ENCODE peak calls at places on chromosomes 12 and 14, in five cellular contexts. One of them, this sample, is unnamed.

GRCh38 chr14:53461823-53462222 is 308.7 kb upstream of the DDHD1 start:
- DNase-seq in HTR-8/SVneo: no peak
- DNase-seq in occipital lobe: no peak
- DNase-seq in astrocyte of the spinal cord: no peak
- DNase-seq in GM20000: no peak
- DNase-seq in this sample: no peak

GRCh38 chr12:124391340-124392261 is 96.7 kb downstream of the RFLNA start:
- DNase-seq in occipital lobe: no peak
- DNase-seq in GM20000: peak; percentile 85
- DNase-seq in astrocyte of the spinal cord: peak; percentile 59
- DNase-seq in HTR-8/SVneo: no peak
- DNase-seq in this sample: no peak

GRCh38 chr14:72401632-72402428 is 469.6 kb downstream of the RGS6 start:
- DNase-seq in HTR-8/SVneo: no peak
- DNase-seq in astrocyte of the spinal cord: no peak
- DNase-seq in GM20000: no peak
- DNase-seq in occipital lobe: no peak
- DNase-seq in this sample: no peak

GRCh38 chr14:99774526-99775307 is 18.5 kb upstream of the EML1 start:
- DNase-seq in occipital lobe: peak; percentile 70
- DNase-seq in HTR-8/SVneo: no peak
- DNase-seq in GM20000: no peak
- DNase-seq in astrocyte of the spinal cord: peak; percentile 35
- DNase-seq in this sample: peak; percentile 90

GRCh38 chr14:67532998-67533753 is at the start of gene PLEKHH1:
- DNase-seq in astrocyte of the spinal cord: peak; percentile 65
- DNase-seq in HTR-8/SVneo: peak; percentile 98
- DNase-seq in GM20000: peak; percentile 85
- DNase-seq in occipital lobe: peak; percentile 82
- DNase-seq in this sample: peak; percentile 95

GRCh38 chr12:113086249-113087164 is 30.0 kb downstream of the DTX1 start:
- DNase-seq in astrocyte of the spinal cord: no peak
- DNase-seq in occipital lobe: no peak
- DNase-seq in HTR-8/SVneo: no peak
- DNase-seq in GM20000: no peak
- DNase-seq in this sample: no peak

GRCh38 chr12:45989277-45989856 is 1.0 kb downstream of the SCAF11 start:
- DNase-seq in occipital lobe: no peak
- DNase-seq in astrocyte of the spinal cord: no peak
- DNase-seq in GM20000: no peak
- DNase-seq in HTR-8/SVneo: no peak
- DNase-seq in this sample: no peak

GRCh38 chr12:55572168-55572567 is at the start of gene OR2AP1:
- DNase-seq in HTR-8/SVneo: no peak
- DNase-seq in GM20000: no peak
- DNase-seq in astrocyte of the spinal cord: no peak
- DNase-seq in occipital lobe: no peak
- DNase-seq in this sample: no peak

GRCh38 chr12:12819752-12820311 is 6.7 kb downstream of the DDX47 start:
- DNase-seq in occipital lobe: no peak
- DNase-seq in astrocyte of the spinal cord: peak; percentile 94
- DNase-seq in HTR-8/SVneo: peak; percentile 61
- DNase-seq in GM20000: no peak
- DNase-seq in this sample: no peak

GRCh38 chr14:101193126-101193844 is 289.8 kb upstream of the RTL1 start:
- DNase-seq in GM20000: no peak
- DNase-seq in HTR-8/SVneo: no peak
- DNase-seq in astrocyte of the spinal cord: no peak
- DNase-seq in occipital lobe: no peak
- DNase-seq in this sample: no peak

GRCh38 chr12:27631365-27631764 is 64.9 kb upstream of the REP15 start:
- DNase-seq in HTR-8/SVneo: no peak
- DNase-seq in astrocyte of the spinal cord: no peak
- DNase-seq in GM20000: no peak
- DNase-seq in occipital lobe: no peak
- DNase-seq in this sample: no peak

GRCh38 chr14:58730793-58731464 is 93.2 kb downstream of the DACT1 start:
- DNase-seq in GM20000: no peak
- DNase-seq in occipital lobe: no peak
- DNase-seq in astrocyte of the spinal cord: no peak
- DNase-seq in HTR-8/SVneo: no peak
- DNase-seq in this sample: no peak

GRCh38 chr14:28630100-28630499 is 136.5 kb upstream of the FOXG1 start:
- DNase-seq in occipital lobe: no peak
- DNase-seq in astrocyte of the spinal cord: no peak
- DNase-seq in GM20000: no peak
- DNase-seq in HTR-8/SVneo: no peak
- DNase-seq in this sample: no peak

GRCh38 chr14:21476526-21476924 is 234 bp downstream of the RAB2B start:
- DNase-seq in occipital lobe: peak; percentile 89
- DNase-seq in GM20000: no peak
- DNase-seq in astrocyte of the spinal cord: no peak
- DNase-seq in HTR-8/SVneo: peak; percentile 57
- DNase-seq in this sample: peak; percentile 75

GRCh38 chr14:87014854-87015253 is 978.1 kb downstream of the GALC start:
- DNase-seq in HTR-8/SVneo: no peak
- DNase-seq in GM20000: no peak
- DNase-seq in occipital lobe: no peak
- DNase-seq in astrocyte of the spinal cord: no peak
- DNase-seq in this sample: no peak

GRCh38 chr14:102909462-102909861 is 13.0 kb upstream of the AMN start:
- DNase-seq in astrocyte of the spinal cord: no peak
- DNase-seq in GM20000: no peak
- DNase-seq in occipital lobe: no peak
- DNase-seq in HTR-8/SVneo: no peak
- DNase-seq in this sample: no peak

GRCh38 chr12:58414398-58414871 is 473.1 kb downstream of the ATP23 start:
- DNase-seq in HTR-8/SVneo: no peak
- DNase-seq in GM20000: no peak
- DNase-seq in occipital lobe: no peak
- DNase-seq in astrocyte of the spinal cord: peak; percentile 69
- DNase-seq in this sample: no peak

This sample was measured in posterior cingulate gyrus.